ENCODE peak calls at places on chromosomes 11 and 22, in five cellular contexts. D is AG04450, H is right lobe of liver, P is neural crest cell, K is chondrocyte. A is an unnamed sample.

GRCh38 chr11:65204646-65205601 is 23.2 kb downstream of the CAPN1 start:
- DNase-seq in K (peak; percentile 78), H (no peak), D (no peak), P (peak; percentile 61), A (peak; percentile 57)

GRCh38 chr11:71251159-71251721 is 1.1 kb downstream of the SHANK2 start:
- DNase-seq in D (no peak), H (no peak), P (no peak), K (no peak), A (no peak)

GRCh38 chr22:22865311-22866072 is 22.1 kb upstream of the IGLL5 start:
- DNase-seq in D (no peak), H (no peak), P (no peak), K (no peak), A (no peak)

GRCh38 chr22:40285508-40285907 is 60.8 kb upstream of the ADSL start:
- DNase-seq in P (no peak), K (no peak), D (no peak), H (no peak), A (no peak)

GRCh38 chr22:39027717-39028116 is 6.8 kb downstream of the APOBEC3D start:
- DNase-seq in P (no peak), K (no peak), H (no peak), D (no peak), A (no peak)

GRCh38 chr11:27184458-27185312 is 144.1 kb downstream of the BBOX1 start:
- DNase-seq in K (no peak), H (no peak), D (no peak), P (no peak), A (no peak)

GRCh38 chr22:27195104-27195503 is 537.7 kb downstream of the MIAT start:
- DNase-seq in P (no peak), K (no peak), H (no peak), D (no peak), A (no peak)

GRCh38 chr11:95282337-95282751 is 51.3 kb upstream of the SESN3 start:
- DNase-seq in D (no peak), K (no peak), P (no peak), H (peak; percentile 73), A (no peak)

GRCh38 chr22:20106849-20107237 is 9.1 kb upstream of the RANBP1 start:
- DNase-seq in D (no peak), P (no peak), H (peak; percentile 40), K (peak; percentile 67), A (no peak)

GRCh38 chr22:48141301-48141700 is 1378.9 kb downstream of the TBC1D22A start:
- DNase-seq in P (no peak), K (no peak), H (no peak), D (no peak), A (no peak)

GRCh38 chr11:16787035-16787744 is 48.7 kb downstream of the C11orf58 start:
- DNase-seq in P (no peak), K (no peak), H (no peak), D (no peak), A (no peak)

GRCh38 chr11:92226331-92227232 is 2.0 kb downstream of the FAT3 start:
- DNase-seq in K (peak; percentile 92), D (no peak), P (peak; percentile 50), H (no peak), A (no peak)

GRCh38 chr22:38735465-38736256 is 20.1 kb downstream of the SUN2 start:
- DNase-seq in D (no peak), K (no peak), H (peak; percentile 67), P (no peak), A (no peak)

GRCh38 chr22:49400866-49401598 is 426.6 kb downstream of the BRD1 start:
- DNase-seq in D (no peak), H (no peak), K (no peak), P (no peak), A (no peak)
- TF ChIP-seq CTCF in D (no peak), H (no peak), K (no peak), P (no peak), A (no peak)

DNA sequence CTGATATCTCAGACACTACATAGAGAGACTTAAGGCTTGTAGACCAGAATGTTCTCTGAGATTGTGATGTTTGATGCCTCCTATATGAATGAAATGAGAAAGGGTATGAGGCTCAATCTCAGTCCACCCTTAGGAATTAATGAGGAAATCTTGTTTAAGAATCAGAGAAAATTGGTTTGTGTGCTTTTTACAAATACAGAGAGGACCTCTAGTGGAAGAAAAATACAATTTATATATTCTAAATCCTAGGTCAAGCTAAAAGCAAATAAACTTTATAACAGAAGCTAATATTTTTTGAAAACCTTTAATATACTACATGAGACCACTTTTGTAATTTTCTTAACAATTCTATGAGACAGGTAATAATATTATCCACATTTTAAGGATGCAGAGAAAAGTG is 5.0 kb upstream of the OR52H1 start:
- DNase-seq in K (no peak), H (no peak), D (no peak), P (no peak), A (no peak)
- TF ChIP-seq CTCF in K (peak; percentile 74), H (peak; percentile 22), D (peak; percentile 22), P (peak; percentile 40), A (no peak)

DNA sequence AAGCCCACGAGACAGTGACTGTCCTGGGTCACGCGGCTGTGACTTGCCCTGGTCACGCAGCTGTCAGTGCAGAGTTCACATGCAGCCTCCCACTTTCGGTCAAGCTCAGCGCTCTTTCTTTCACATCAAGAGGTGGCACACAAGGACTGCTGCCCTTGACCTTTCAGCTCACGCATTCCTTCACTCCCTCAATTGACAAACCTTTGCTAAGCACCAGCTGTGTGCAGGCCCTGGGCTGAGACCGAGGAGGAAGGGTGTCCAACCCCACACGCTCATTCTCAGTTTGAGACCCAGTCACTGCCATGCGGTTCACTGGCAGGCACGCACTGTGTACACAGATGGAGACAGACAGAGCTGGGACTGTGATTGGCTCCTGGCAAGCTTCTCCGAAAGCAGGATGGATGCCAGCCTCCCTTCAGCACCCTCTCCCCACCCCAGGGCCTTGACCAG is 70.3 kb downstream of the SCUBE1 start:
- DNase-seq in H (peak; percentile 70), P (no peak), K (no peak), D (no peak), A (no peak)
- TF ChIP-seq CTCF in H (no peak), P (no peak), K (no peak), D (no peak), A (no peak)

GRCh38 chr11:121538054-121538453 is 85.3 kb upstream of the SORL1-AS1 start:
- DNase-seq in D (no peak), P (no peak), K (no peak), H (no peak), A (no peak)

GRCh38 chr11:121535122-121535796 is 82.5 kb upstream of the SORL1-AS1 start:
- DNase-seq in P (no peak), D (no peak), H (no peak), K (no peak), A (no peak)

GRCh38 chr11:121536116-121536515 is 83.3 kb upstream of the SORL1-AS1 start:
- DNase-seq in K (no peak), H (no peak), D (no peak), P (no peak), A (no peak)

GRCh38 chr11:121533556-121534050 is 80.8 kb upstream of the SORL1-AS1 start:
- DNase-seq in H (no peak), P (no peak), D (no peak), K (no peak), A (no peak)

GRCh38 chr11:121534131-121535093 is 81.6 kb upstream of the SORL1-AS1 start:
- DNase-seq in K (no peak), H (no peak), P (no peak), D (no peak), A (no peak)
- TF ChIP-seq CTCF in K (peak; percentile 67), H (no peak), P (no peak), D (peak; percentile 37), A (peak; percentile 16)

GRCh38 chr11:96817488-96817887 is 427.7 kb downstream of the JRKL start:
- DNase-seq in H (no peak), P (no peak), D (no peak), K (no peak), A (no peak)
- TF ChIP-seq CTCF in H (no peak), P (no peak), D (no peak), K (no peak), A (no peak)

DNA sequence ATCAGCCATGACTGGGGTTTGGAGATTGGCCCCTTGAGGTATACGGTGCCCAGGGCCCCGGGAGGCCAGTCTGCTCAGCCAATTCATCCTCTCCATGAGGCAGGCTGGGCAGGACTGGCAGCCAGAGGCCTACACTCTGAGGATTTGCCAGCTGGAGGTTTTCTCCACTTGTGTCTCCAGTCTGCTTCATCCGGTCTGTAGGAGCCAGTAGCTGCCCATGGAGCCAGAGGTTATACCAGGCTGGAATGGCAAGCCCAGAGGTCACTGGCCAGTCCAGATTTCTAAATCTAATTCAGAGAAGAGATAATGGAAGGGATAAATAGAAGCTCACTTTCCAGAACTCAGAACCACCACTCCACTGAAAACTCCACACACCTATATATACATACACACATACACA is 10.0 kb downstream of the FHIP1B start:
- DNase-seq in K (no peak), P (no peak), H (no peak), D (no peak), A (no peak)
- TF ChIP-seq CTCF in K (no peak), P (no peak), H (no peak), D (no peak), A (no peak)

DNA sequence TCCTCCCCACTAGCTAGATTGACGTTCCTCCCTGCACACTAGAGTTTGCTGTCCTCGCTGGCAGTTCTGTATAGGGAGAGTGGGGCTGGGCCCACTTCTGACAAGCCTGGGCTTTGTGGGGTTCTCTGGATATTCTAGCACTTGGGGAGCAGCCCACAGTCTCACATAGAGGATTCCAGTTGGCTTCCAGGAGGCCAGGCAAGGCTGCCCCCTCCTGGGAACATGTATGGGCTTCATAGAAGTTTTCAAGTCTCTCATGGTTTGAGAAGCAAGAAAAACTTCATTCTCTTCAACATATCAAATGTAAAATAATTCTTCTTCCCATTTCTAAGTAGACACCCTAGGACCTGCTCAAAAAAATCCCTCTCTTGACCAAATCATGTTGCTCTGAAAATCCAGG is 87.5 kb downstream of the NAV2 start:
- DNase-seq in K (no peak), P (no peak), H (no peak), D (no peak), A (no peak)
- TF ChIP-seq CTCF in K (peak; percentile 61), P (peak; percentile 32), H (peak; percentile 32), D (peak; percentile 35), A (no peak)

DNA sequence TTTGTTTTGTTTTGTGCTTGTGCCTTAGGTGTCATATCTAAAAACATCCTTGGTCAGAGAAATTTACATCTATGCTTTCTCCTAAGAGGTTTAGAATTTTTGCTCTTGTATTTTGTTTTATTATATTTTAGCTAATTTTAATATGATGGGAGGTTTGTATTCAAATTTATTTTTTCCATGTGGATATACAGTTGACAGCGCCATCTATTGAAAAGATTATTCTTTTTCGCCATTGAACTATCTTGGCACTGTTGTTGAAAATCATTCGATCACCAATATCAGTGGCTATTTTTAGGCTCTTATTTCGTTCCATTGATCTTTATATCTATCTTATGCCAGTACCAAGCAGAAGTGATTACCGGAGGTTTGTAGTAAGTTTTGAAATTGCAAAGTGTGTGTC is 510.3 kb downstream of the BRD1 start:
- DNase-seq in P (no peak), K (no peak), H (no peak), D (no peak), A (no peak)
- TF ChIP-seq CTCF in P (peak; percentile 55), K (peak; percentile 71), H (peak; percentile 19), D (no peak), A (no peak)